ENCODE peak calls at places on chromosome 17, in four cellular contexts. L is neural progenitor cell, E is GM12878, W is GM23338. B is an unnamed sample. For H3K4me1, the result is how much of the 10 kb centered on the place peaks cover.

GRCh38 chr17:79915850-79916430 is 76.7 kb upstream of the CBX4 start:
- DNase-seq in L (peak), W (peak), E (no peak), B (peak)

GRCh38 chr17:70158180-70158579 is 11.2 kb upstream of the KCNJ2 start:
- DNase-seq in E (no peak), L (no peak), W (no peak), B (no peak)

GRCh38 chr17:42585353-42585752 is 7.8 kb upstream of the PSMC3IP start:
- DNase-seq in L (no peak), E (no peak), W (no peak), B (no peak)

GRCh38 chr17:48240562-48241130 is 133.1 kb downstream of the SNX11 start:
- DNase-seq in E (no peak), L (no peak), W (no peak), B (no peak)

GRCh38 chr17:32289454-32289853 is 23.8 kb downstream of the RHBDL3 start:
- DNase-seq in E (no peak), W (peak), L (peak), B (no peak)

GRCh38 chr17:78996781-78997201 is 12.8 kb downstream of the CANT1 start:
- DNase-seq in L (no peak), W (no peak), E (no peak), B (no peak)

GRCh38 chr17:61574542-61575351 is 16.3 kb downstream of the NACA2 start:
- DNase-seq in E (no peak), W (peak), L (peak), B (peak)

GRCh38 chr17:74730491-74731346 is 6.3 kb upstream of the RAB37 start:
- DNase-seq in L (no peak), W (no peak), E (no peak), B (no peak)

GRCh38 chr17:16428098-16428882 is 12.9 kb downstream of the TRPV2 start:
- DNase-seq in L (peak), W (peak), E (no peak), B (peak)

GRCh38 chr17:63126607-63127006 is 160.6 kb downstream of the TANC2 start:
- DNase-seq in W (no peak), E (no peak), L (no peak), B (no peak)

GRCh38 chr17:58219789-58220183 is 731 bp upstream of the MKS1 start:
- DNase-seq in E (no peak), L (no peak), W (no peak), B (no peak)

DNA sequence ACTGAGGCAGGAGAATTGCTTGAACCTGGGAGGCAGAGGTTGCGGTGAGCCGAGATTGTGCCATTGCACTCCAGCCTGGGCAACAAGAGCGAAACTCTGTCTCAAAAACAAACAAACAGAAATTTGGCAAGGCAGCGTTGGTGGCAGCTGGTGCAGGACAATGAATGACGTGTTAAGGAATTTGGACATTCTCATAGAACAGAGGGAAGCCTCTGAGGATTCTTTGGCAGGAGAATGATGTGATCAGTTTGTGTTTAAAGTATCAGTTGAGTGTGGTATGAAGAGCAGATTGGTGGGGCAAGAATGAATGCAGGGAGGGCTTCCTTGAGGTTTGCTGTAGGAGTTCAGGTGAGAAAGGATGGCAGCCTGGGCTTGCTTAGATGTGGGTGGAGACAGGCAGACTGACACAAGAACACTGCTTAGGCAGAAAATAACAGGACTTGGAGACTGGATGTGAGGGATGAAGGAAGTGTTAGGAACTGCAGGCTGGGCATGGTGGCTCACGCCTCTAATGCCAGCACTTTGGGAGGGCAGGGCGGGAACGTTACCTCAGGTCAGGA is 4.8 kb downstream of the CYB5D2 start:
- DNase-seq in W (no peak), E (no peak), L (no peak), B (no peak)
- H3K4me2 ChIP-seq in W (no peak), E (no peak), L (no peak), B (no peak)

GRCh38 chr17:34135841-34136240 is 119.2 kb upstream of the CCL2 start:
- DNase-seq in W (peak), E (no peak), L (no peak), B (no peak)

GRCh38 chr17:34139996-34140395 is 115.1 kb upstream of the CCL2 start:
- DNase-seq in L (peak), E (no peak), W (no peak), B (no peak)
- H3K4me1 ChIP-seq in L (under half), E (under half), W (under half), B (under half)

GRCh38 chr17:5786510-5786875 is 202.2 kb upstream of the NLRP1 start:
- DNase-seq in E (no peak), L (no peak), W (no peak), B (no peak)

GRCh38 chr17:5784791-5785190 is 200.5 kb upstream of the NLRP1 start:
- DNase-seq in W (no peak), E (no peak), L (no peak), B (no peak)

GRCh38 chr17:5785867-5786509 is 201.7 kb upstream of the NLRP1 start:
- DNase-seq in L (no peak), E (peak), W (no peak), B (no peak)

GRCh38 chr17:5783851-5784250 is 199.5 kb upstream of the NLRP1 start:
- DNase-seq in W (no peak), L (no peak), E (no peak), B (no peak)

GRCh38 chr17:5785343-5785742 is 201.0 kb upstream of the NLRP1 start:
- DNase-seq in W (no peak), L (no peak), E (peak), B (no peak)
- H3K4me2 ChIP-seq in W (no peak), L (no peak), E (peak), B (no peak)

DNA sequence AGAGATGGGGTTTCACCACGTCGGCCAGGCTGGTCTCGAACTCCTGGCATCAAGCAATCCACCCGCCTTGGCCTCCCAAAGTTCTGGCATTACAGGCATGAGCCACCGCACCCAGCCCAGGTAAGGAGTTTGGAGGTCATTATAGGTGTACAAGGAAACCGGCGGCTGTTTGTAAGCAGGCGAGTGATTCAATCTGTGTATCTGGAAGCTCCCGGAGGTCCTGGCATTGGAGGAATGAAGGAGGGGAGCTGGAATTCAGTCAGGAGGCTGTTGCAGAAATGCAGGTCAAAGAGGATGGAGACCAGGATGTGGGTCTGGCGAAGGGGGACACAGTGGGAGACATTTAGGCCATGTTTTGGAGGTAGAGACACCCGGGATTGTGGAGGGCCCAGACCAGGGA is 18.8 kb downstream of the CDC42EP4 start:
- DNase-seq in W (no peak), E (no peak), L (no peak), B (no peak)
- H3K4me1 ChIP-seq in W (under half), E (under half), L (under half), B (half or more)

DNA sequence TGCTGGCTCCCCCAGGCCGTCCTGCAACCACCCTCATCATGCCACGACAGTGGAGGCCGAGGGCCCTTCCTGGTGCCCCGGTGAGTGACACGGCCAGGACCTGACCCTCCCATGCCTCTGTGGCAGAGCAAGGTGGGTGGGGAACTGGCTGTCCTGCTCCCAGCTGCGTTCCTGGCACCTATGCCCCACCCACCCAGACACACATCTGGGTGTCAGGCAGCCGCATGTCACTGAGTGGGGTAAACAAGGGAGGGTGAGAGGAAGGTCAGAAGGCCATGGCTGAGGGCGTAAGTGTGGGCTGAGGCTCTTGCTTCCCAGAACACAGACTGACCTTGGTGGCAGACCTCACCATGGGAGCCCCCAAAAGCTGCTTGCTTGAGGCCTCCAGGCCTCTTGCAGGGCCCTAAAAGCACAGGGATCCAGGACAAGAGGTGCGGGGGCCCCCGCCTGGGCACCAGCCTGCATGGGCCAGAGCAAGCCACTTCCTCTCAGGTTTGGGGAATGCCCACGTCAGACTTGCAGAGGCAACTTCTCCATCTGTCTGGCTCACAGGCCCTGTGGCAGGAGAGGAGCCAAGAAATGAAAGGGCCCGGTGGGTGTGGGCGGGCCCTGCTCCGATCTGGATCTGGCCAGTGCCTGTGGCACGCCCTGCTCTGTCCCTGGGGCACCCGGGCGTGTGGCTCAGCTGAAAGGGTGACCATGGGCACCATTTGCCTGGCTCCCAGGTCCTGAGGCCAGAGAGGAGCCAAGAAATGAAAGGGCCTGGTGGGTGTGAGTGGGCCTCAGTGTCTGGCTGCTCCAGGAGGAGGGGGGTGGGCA is 3.9 kb upstream of the CCDC57 start:
- DNase-seq in W (no peak), E (peak), L (no peak), B (peak)
- H3K4me2 ChIP-seq in W (no peak), E (peak), L (no peak), B (no peak)

DNA sequence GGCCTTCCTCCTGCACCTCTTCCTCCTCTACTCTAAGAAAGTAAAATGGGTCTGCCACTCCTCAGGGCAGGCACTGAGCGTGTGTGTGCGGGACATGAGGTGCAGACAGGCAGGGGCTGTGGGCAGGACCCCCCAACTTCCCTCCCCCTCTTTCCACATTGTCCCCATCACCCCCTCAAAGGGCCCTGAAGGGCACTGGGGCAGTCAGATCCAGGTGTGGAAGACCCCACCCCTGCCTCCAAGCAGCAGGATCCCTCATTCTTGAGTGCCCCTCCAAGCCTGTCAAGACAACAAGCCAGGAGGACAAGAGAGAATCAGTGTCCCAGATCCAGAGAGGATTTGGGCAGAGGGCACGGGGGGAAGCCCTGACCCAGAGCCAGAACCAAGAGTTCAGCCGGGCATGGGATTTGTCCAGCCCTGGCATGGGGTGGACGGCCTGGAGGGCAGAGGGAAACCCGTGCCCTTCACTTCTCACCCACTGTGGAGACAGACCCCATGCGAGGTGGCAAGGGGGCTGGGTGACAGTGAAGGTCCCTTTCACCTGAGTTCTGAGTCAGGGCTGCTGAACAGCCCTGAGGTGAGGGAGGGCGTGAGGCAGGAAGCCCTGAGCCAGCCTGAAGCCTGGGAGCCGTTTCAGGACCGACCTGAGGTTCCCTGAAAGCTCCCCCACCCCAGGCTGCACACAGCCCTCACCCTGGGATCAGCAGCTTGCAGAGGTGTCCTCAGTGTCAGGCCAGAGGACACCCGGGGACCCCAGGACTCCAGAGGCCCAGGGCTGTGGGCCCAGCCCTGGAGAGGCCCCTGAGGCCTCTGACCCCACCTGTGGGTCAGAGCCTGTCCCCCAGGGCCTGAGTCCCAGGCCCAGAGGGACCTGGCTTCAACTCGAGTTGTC is 45.8 kb downstream of the USP22 start:
- DNase-seq in W (no peak), E (no peak), L (no peak), B (peak)
- H3K4me1 ChIP-seq in W (under half), E (under half), L (under half), B (under half)

B was measured in hepatocyte.